ENCODE peak calls at places on chromosomes 5 and 9, in seven cellular contexts. Y is IMR-90, I is breast epithelium, N is cardiac muscle cell, U is tibial nerve, X is uterus, D is right atrium auricular region. K is an unnamed sample. For H3K4me1, the result is how much of the 10 kb centered on the place peaks cover.

GRCh38 chr5:9015250-9015936 is 530.5 kb downstream of the SEMA5A start:
- DNase-seq in U (no peak), D (no peak), N (no peak), I (no peak), Y (peak), X (no peak), K (no peak)

GRCh38 chr9:12882430-12882829 is 107.6 kb downstream of the LURAP1L start:
- DNase-seq in I (no peak), D (no peak), Y (peak), N (no peak), X (no peak), U (no peak), K (no peak)

GRCh38 chr9:19522558-19522957 is 113.7 kb downstream of the ACER2 start:
- DNase-seq in D (no peak), N (no peak), U (no peak), Y (no peak), X (no peak), I (no peak), K (no peak)

GRCh38 chr9:125538092-125538473 is 168.9 kb downstream of the MAPKAP1 start:
- DNase-seq in D (no peak), X (no peak), Y (peak), N (no peak), I (peak), U (no peak), K (peak)

GRCh38 chr5:6715758-6716633 is 2.8 kb downstream of the TENT4A start:
- DNase-seq in X (no peak), I (peak), Y (no peak), D (peak), N (no peak), U (no peak), K (no peak)

GRCh38 chr5:17187401-17187800 is 30.0 kb upstream of the BASP1 start:
- DNase-seq in Y (peak), D (no peak), N (no peak), X (no peak), I (no peak), U (no peak), K (no peak)

GRCh38 chr5:153157156-153157555 is 333.3 kb upstream of the GRIA1 start:
- DNase-seq in U (no peak), Y (no peak), D (no peak), X (no peak), N (no peak), I (no peak), K (no peak)

GRCh38 chr9:115531410-115532130 is 413.6 kb upstream of the TNC start:
- DNase-seq in Y (peak), I (no peak), X (no peak), U (peak), N (no peak), D (no peak), K (no peak)

GRCh38 chr9:131178895-131179294 is 53.5 kb downstream of the NUP214 start:
- DNase-seq in U (no peak), N (no peak), I (no peak), X (no peak), D (no peak), Y (no peak), K (no peak)

GRCh38 chr5:173627860-173628392 is 11.5 kb upstream of the BOD1 start:
- DNase-seq in I (no peak), Y (no peak), U (no peak), N (no peak), D (no peak), X (no peak), K (no peak)

GRCh38 chr5:6311568-6312501 is 66.5 kb downstream of the MED10 start:
- DNase-seq in I (no peak), U (no peak), Y (no peak), N (no peak), D (no peak), X (no peak), K (no peak)

DNA sequence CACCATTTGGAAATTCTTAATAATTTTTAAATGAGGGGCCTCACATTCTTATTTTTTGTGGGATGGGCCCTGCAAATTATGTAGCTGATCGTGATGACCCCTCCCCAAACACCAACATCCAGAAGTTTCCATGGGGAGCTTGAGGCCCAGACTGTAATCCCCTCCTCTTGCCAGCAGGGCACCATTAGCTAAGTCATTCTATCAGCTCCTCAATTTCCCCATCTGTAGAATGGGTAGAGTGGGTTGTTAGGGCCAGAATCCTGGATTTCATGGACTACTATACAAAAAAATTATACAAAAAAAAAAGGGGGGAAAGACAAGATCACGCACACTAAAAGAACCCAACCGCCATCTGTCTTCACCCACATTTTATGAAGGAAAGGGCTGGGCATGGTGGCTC is 38.4 kb downstream of the SHB start:
- DNase-seq in Y (no peak), X (no peak), U (no peak), D (no peak), I (no peak), N (no peak), K (no peak)
- TF ChIP-seq CTCF in Y (no peak), X (no peak), U (no peak), D (no peak), I (no peak), N (no peak), K (no peak)

DNA sequence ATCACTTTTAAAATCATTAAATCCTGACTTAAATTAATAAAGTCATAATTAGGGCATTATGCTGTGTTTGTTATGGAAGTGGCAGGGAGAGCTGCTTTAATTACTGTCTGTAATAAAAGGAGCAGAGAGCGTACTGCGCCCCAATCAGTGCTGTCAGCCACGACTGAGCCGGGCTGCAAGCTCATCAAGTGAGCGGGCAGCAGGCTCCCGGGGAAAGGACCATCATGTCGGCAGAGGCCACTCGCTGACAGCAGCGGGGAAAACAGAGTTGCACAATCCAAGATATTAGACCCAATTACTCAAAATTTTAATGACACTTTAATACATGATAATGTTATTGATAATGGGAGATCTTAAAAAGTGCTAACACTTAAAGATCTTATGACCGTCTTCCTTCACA is 181.6 kb downstream of the AP3B1 start:
- DNase-seq in I (no peak), X (no peak), N (no peak), U (no peak), D (no peak), Y (no peak), K (peak)
- H3K4me1 ChIP-seq in I (under half), X (under half), N (under half), U (under half), D (under half), Y (under half), K (under half)

GRCh38 chr5:119049824-119050449 is 20.9 kb upstream of the DMXL1 start:
- DNase-seq in I (no peak), U (no peak), Y (peak), X (no peak), D (no peak), N (no peak), K (no peak)
- H3K27ac ChIP-seq in I (no peak), U (no peak), Y (no peak), X (no peak), D (no peak), N (no peak), K (no peak)

GRCh38 chr9:21730899-21731298 is 71.5 kb upstream of the MTAP start:
- DNase-seq in U (no peak), N (no peak), I (no peak), Y (no peak), X (no peak), D (no peak), K (no peak)
- TF ChIP-seq CTCF in U (no peak), N (no peak), I (no peak), Y (no peak), X (no peak), D (no peak), K (no peak)

DNA sequence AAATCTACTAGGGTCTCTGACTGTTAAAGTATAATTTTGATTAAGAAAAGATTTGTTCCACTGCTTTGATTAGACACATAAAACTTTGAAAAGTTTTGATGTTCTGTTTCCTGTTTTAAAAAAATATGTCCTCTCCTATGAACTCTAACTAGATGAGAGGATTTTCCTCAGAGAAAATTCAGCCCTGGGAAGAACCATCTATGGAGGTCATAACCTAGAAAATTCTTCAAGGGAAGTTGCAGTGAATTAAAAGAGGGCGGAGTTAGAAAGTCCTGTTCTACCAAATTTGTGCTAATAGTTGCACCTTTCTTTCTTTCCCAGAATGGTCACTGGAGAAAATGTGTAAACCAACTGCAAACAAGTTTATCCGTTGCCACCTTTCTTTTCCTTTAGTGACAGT is 27.7 kb downstream of the PIK3R1 start:
- DNase-seq in X (no peak), Y (no peak), D (no peak), U (no peak), I (no peak), N (no peak), K (no peak)
- H3K4me1 ChIP-seq in X (under half), Y (under half), D (half or more), U (half or more), I (under half), N (under half), K (half or more)

DNA sequence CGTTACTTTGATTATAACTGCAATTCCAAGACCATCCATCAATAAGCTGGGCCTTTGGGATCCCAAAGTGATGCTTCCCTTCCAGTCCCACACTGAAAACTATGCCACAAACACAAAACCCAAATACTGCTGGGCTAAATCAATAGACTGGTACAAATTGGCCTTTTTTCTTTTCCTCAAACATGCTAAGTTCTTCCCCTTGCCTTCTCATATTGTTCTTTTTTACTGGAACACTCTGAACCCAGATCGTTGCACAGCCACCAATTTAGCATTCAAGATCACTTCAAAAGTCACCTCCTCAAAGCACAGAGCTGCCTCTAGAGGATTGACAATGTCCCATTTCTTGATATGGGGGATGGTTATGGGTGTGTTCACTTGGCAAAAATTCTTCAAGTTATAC is 66.0 kb downstream of the ACTL7B start:
- DNase-seq in I (no peak), Y (no peak), U (no peak), X (no peak), N (no peak), D (no peak), K (no peak)
- H3K27ac ChIP-seq in I (no peak), Y (no peak), U (no peak), X (no peak), N (no peak), D (no peak), K (no peak)

GRCh38 chr9:121449786-121450185 is 49.9 kb downstream of the GGTA1 start:
- DNase-seq in U (no peak), Y (no peak), I (no peak), D (no peak), X (no peak), N (no peak), K (no peak)
- TF ChIP-seq CTCF in U (no peak), Y (no peak), I (no peak), D (no peak), X (no peak), N (no peak), K (no peak)

DNA sequence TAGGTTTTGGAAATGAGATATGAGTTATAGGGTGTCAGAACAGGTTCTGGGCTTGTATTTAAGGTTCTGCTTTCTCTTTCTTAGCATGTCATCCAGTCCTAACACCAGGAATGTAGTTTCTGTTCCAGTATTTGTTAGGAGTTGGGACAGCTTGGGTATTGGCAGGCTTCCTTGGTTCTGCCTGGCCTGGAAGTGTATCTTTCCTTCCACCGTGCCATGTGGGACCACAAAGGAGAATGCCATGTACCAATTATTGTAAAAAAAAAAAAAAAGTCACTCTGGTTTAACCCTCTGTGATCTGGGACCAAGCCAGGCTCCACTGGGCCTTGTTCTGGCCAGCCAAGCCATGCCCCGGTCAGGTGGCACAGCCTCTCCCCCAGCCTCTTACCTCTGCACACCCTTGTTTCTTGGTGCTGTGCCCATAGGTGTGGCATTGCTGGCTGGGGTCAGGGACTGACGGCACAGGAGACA is 47.8 kb downstream of the ARHGAP26 start:
- DNase-seq in I (peak), U (no peak), X (no peak), D (no peak), Y (no peak), N (no peak), K (no peak)
- H3K4me1 ChIP-seq in I (under half), U (under half), X (under half), D (half or more), Y (under half), N (under half), K (under half)

DNA sequence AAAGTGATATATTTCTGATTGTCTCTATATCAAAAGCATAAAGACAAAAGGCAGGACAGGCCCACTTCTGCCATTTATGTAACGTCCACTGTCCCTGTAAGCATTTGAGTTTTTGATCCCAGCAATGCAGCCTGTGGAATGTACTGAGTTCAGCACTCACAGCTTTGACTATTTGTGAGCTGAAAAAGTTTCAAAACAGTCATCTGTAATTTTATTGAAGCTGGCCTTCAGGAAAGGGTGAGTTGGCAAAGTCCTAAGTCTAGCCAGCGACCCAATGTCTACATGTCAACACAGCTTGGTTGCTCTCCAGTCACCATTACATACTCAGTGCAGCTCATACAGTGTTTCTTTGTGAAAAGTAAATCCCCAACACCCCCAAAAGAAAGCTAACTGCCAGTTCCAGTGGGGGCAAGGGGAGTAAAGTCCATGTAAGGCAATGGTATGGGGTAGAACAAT is 9.7 kb downstream of the LIFR start:
- DNase-seq in U (no peak), Y (no peak), N (no peak), D (no peak), I (no peak), X (no peak), K (no peak)
- H3K27ac ChIP-seq in U (no peak), Y (no peak), N (peak), D (peak), I (peak), X (no peak), K (no peak)

GRCh38 chr9:73167614-73168013 is 15.9 kb downstream of the ANXA1 start:
- DNase-seq in U (no peak), D (no peak), I (no peak), X (no peak), Y (no peak), N (no peak), K (no peak)

GRCh38 chr9:73165911-73166310 is 14.2 kb downstream of the ANXA1 start:
- DNase-seq in I (no peak), D (no peak), U (no peak), X (no peak), Y (no peak), N (no peak), K (no peak)

GRCh38 chr9:73158723-73159122 is 7.1 kb downstream of the ANXA1 start:
- DNase-seq in X (no peak), I (no peak), N (no peak), Y (no peak), D (no peak), U (no peak), K (no peak)

GRCh38 chr9:73166453-73166852 is 14.8 kb downstream of the ANXA1 start:
- DNase-seq in N (no peak), I (no peak), D (no peak), U (no peak), Y (no peak), X (no peak), K (no peak)

GRCh38 chr9:73162987-73163763 is 11.5 kb downstream of the ANXA1 start:
- DNase-seq in U (no peak), Y (no peak), N (no peak), X (no peak), D (no peak), I (no peak), K (no peak)
- TF ChIP-seq CTCF in U (no peak), Y (no peak), N (no peak), X (no peak), D (no peak), I (no peak), K (no peak)